ENCODE peak calls at places on chromosomes 6 and 20, in eight cellular contexts. One of them, this sample, is unnamed.

GRCh38 chr20:58603656-58604184 is 47.4 kb upstream of the STX16 start:
- DNase-seq in psoas muscle: peak
- DNase-seq in heart left ventricle: no peak
- DNase-seq in H4: no peak
- DNase-seq in fibroblast of the aortic adventitia: peak
- DNase-seq in activated CD8-positive, alpha-beta memory T cell treated with anti-CD3 and anti-CD28 coated beads for 4 hours: no peak
- DNase-seq in Ammon's horn: no peak
- DNase-seq in activated naive CD8-positive, alpha-beta T cell treated with anti-CD3 and anti-CD28 coated beads for 36 hours: no peak
- DNase-seq in this sample: peak

GRCh38 chr6:44974511-44974910 is 353.6 kb upstream of the RUNX2 start:
- DNase-seq in psoas muscle: no peak
- DNase-seq in heart left ventricle: no peak
- DNase-seq in H4: no peak
- DNase-seq in fibroblast of the aortic adventitia: no peak
- DNase-seq in activated CD8-positive, alpha-beta memory T cell treated with anti-CD3 and anti-CD28 coated beads for 4 hours: no peak
- DNase-seq in Ammon's horn: no peak
- DNase-seq in activated naive CD8-positive, alpha-beta T cell treated with anti-CD3 and anti-CD28 coated beads for 36 hours: no peak
- DNase-seq in this sample: no peak

GRCh38 chr20:3406481-3407425 is 716 bp downstream of the DNAAF9 start:
- DNase-seq in psoas muscle: peak
- DNase-seq in heart left ventricle: peak
- DNase-seq in H4: no peak
- DNase-seq in fibroblast of the aortic adventitia: peak
- DNase-seq in activated CD8-positive, alpha-beta memory T cell treated with anti-CD3 and anti-CD28 coated beads for 4 hours: no peak
- DNase-seq in Ammon's horn: peak
- DNase-seq in activated naive CD8-positive, alpha-beta T cell treated with anti-CD3 and anti-CD28 coated beads for 36 hours: no peak
- DNase-seq in this sample: no peak

GRCh38 chr6:10507715-10508114 is 13.4 kb upstream of the GCNT2 start:
- DNase-seq in psoas muscle: no peak
- DNase-seq in heart left ventricle: no peak
- DNase-seq in H4: no peak
- DNase-seq in fibroblast of the aortic adventitia: no peak
- DNase-seq in activated CD8-positive, alpha-beta memory T cell treated with anti-CD3 and anti-CD28 coated beads for 4 hours: no peak
- DNase-seq in Ammon's horn: no peak
- DNase-seq in activated naive CD8-positive, alpha-beta T cell treated with anti-CD3 and anti-CD28 coated beads for 36 hours: no peak
- DNase-seq in this sample: no peak

GRCh38 chr6:26064619-26065257 is 22.5 kb upstream of the HFE start:
- DNase-seq in psoas muscle: no peak
- DNase-seq in heart left ventricle: no peak
- DNase-seq in H4: peak
- DNase-seq in fibroblast of the aortic adventitia: peak
- DNase-seq in activated CD8-positive, alpha-beta memory T cell treated with anti-CD3 and anti-CD28 coated beads for 4 hours: no peak
- DNase-seq in Ammon's horn: peak
- DNase-seq in activated naive CD8-positive, alpha-beta T cell treated with anti-CD3 and anti-CD28 coated beads for 36 hours: peak
- DNase-seq in this sample: peak

GRCh38 chr6:27891300-27891913 is 20.8 kb downstream of the OR2B2 start:
- DNase-seq in psoas muscle: no peak
- DNase-seq in heart left ventricle: no peak
- DNase-seq in H4: no peak
- DNase-seq in fibroblast of the aortic adventitia: no peak
- DNase-seq in activated CD8-positive, alpha-beta memory T cell treated with anti-CD3 and anti-CD28 coated beads for 4 hours: no peak
- DNase-seq in Ammon's horn: no peak
- DNase-seq in activated naive CD8-positive, alpha-beta T cell treated with anti-CD3 and anti-CD28 coated beads for 36 hours: no peak
- DNase-seq in this sample: no peak

GRCh38 chr6:30556714-30556963 is 350 bp upstream of the GNL1 start:
- DNase-seq in psoas muscle: peak
- DNase-seq in heart left ventricle: peak
- DNase-seq in H4: peak
- DNase-seq in fibroblast of the aortic adventitia: no peak
- DNase-seq in activated CD8-positive, alpha-beta memory T cell treated with anti-CD3 and anti-CD28 coated beads for 4 hours: peak
- DNase-seq in Ammon's horn: peak
- DNase-seq in activated naive CD8-positive, alpha-beta T cell treated with anti-CD3 and anti-CD28 coated beads for 36 hours: peak
- DNase-seq in this sample: no peak

GRCh38 chr6:51568771-51569170 is 518.6 kb downstream of the PKHD1 start:
- DNase-seq in psoas muscle: no peak
- DNase-seq in heart left ventricle: no peak
- DNase-seq in H4: peak
- DNase-seq in fibroblast of the aortic adventitia: no peak
- DNase-seq in activated CD8-positive, alpha-beta memory T cell treated with anti-CD3 and anti-CD28 coated beads for 4 hours: no peak
- DNase-seq in Ammon's horn: no peak
- DNase-seq in activated naive CD8-positive, alpha-beta T cell treated with anti-CD3 and anti-CD28 coated beads for 36 hours: no peak
- DNase-seq in this sample: no peak

GRCh38 chr6:90336591-90336990 is 39.9 kb upstream of the BACH2 start:
- DNase-seq in psoas muscle: no peak
- DNase-seq in heart left ventricle: no peak
- DNase-seq in H4: no peak
- DNase-seq in fibroblast of the aortic adventitia: no peak
- DNase-seq in activated CD8-positive, alpha-beta memory T cell treated with anti-CD3 and anti-CD28 coated beads for 4 hours: no peak
- DNase-seq in Ammon's horn: no peak
- DNase-seq in activated naive CD8-positive, alpha-beta T cell treated with anti-CD3 and anti-CD28 coated beads for 36 hours: no peak
- DNase-seq in this sample: no peak

GRCh38 chr20:11807070-11807741 is 110.5 kb upstream of the BTBD3 start:
- DNase-seq in psoas muscle: no peak
- DNase-seq in heart left ventricle: no peak
- DNase-seq in H4: peak
- DNase-seq in fibroblast of the aortic adventitia: peak
- DNase-seq in activated CD8-positive, alpha-beta memory T cell treated with anti-CD3 and anti-CD28 coated beads for 4 hours: no peak
- DNase-seq in Ammon's horn: no peak
- DNase-seq in activated naive CD8-positive, alpha-beta T cell treated with anti-CD3 and anti-CD28 coated beads for 36 hours: no peak
- DNase-seq in this sample: peak

GRCh38 chr6:168413018-168413720 is 27.8 kb upstream of the SMOC2 start:
- DNase-seq in psoas muscle: no peak
- DNase-seq in heart left ventricle: no peak
- DNase-seq in H4: no peak
- DNase-seq in fibroblast of the aortic adventitia: no peak
- DNase-seq in activated CD8-positive, alpha-beta memory T cell treated with anti-CD3 and anti-CD28 coated beads for 4 hours: no peak
- DNase-seq in Ammon's horn: no peak
- DNase-seq in activated naive CD8-positive, alpha-beta T cell treated with anti-CD3 and anti-CD28 coated beads for 36 hours: no peak
- DNase-seq in this sample: no peak

GRCh38 chr6:18154507-18155272 is at the start of gene TPMT:
- DNase-seq in psoas muscle: no peak
- DNase-seq in heart left ventricle: no peak
- DNase-seq in H4: no peak
- DNase-seq in fibroblast of the aortic adventitia: no peak
- DNase-seq in activated CD8-positive, alpha-beta memory T cell treated with anti-CD3 and anti-CD28 coated beads for 4 hours: no peak
- DNase-seq in Ammon's horn: no peak
- DNase-seq in activated naive CD8-positive, alpha-beta T cell treated with anti-CD3 and anti-CD28 coated beads for 36 hours: no peak
- DNase-seq in this sample: no peak

GRCh38 chr6:112235956-112236355 is 18.4 kb downstream of the LAMA4 start:
- DNase-seq in psoas muscle: no peak
- DNase-seq in heart left ventricle: no peak
- DNase-seq in H4: no peak
- DNase-seq in fibroblast of the aortic adventitia: peak
- DNase-seq in activated CD8-positive, alpha-beta memory T cell treated with anti-CD3 and anti-CD28 coated beads for 4 hours: peak
- DNase-seq in Ammon's horn: no peak
- DNase-seq in activated naive CD8-positive, alpha-beta T cell treated with anti-CD3 and anti-CD28 coated beads for 36 hours: peak
- DNase-seq in this sample: peak

GRCh38 chr20:60895363-60896079 is 356.5 kb upstream of the CDH4 start:
- DNase-seq in psoas muscle: no peak
- DNase-seq in heart left ventricle: no peak
- DNase-seq in H4: no peak
- DNase-seq in fibroblast of the aortic adventitia: no peak
- DNase-seq in activated CD8-positive, alpha-beta memory T cell treated with anti-CD3 and anti-CD28 coated beads for 4 hours: no peak
- DNase-seq in Ammon's horn: no peak
- DNase-seq in activated naive CD8-positive, alpha-beta T cell treated with anti-CD3 and anti-CD28 coated beads for 36 hours: no peak
- DNase-seq in this sample: no peak

GRCh38 chr6:97176468-97176867 is 106.5 kb downstream of the MMS22L start:
- DNase-seq in psoas muscle: no peak
- DNase-seq in heart left ventricle: no peak
- DNase-seq in H4: no peak
- DNase-seq in fibroblast of the aortic adventitia: no peak
- DNase-seq in activated CD8-positive, alpha-beta memory T cell treated with anti-CD3 and anti-CD28 coated beads for 4 hours: no peak
- DNase-seq in Ammon's horn: no peak
- DNase-seq in activated naive CD8-positive, alpha-beta T cell treated with anti-CD3 and anti-CD28 coated beads for 36 hours: no peak
- DNase-seq in this sample: peak

GRCh38 chr6:138539882-138540281 is 40.6 kb upstream of the NHSL1 start:
- DNase-seq in psoas muscle: no peak
- DNase-seq in heart left ventricle: no peak
- DNase-seq in H4: no peak
- DNase-seq in fibroblast of the aortic adventitia: peak
- DNase-seq in activated CD8-positive, alpha-beta memory T cell treated with anti-CD3 and anti-CD28 coated beads for 4 hours: no peak
- DNase-seq in Ammon's horn: no peak
- DNase-seq in activated naive CD8-positive, alpha-beta T cell treated with anti-CD3 and anti-CD28 coated beads for 36 hours: no peak
- DNase-seq in this sample: no peak

GRCh38 chr6:2791124-2792050 is 26.2 kb downstream of the WRNIP1 start:
- DNase-seq in psoas muscle: peak
- DNase-seq in heart left ventricle: peak
- DNase-seq in H4: peak
- DNase-seq in fibroblast of the aortic adventitia: peak
- DNase-seq in activated CD8-positive, alpha-beta memory T cell treated with anti-CD3 and anti-CD28 coated beads for 4 hours: peak
- DNase-seq in Ammon's horn: peak
- DNase-seq in activated naive CD8-positive, alpha-beta T cell treated with anti-CD3 and anti-CD28 coated beads for 36 hours: peak
- DNase-seq in this sample: peak

GRCh38 chr20:46374383-46374782 is 32.0 kb downstream of the ELMO2 start:
- DNase-seq in psoas muscle: no peak
- DNase-seq in heart left ventricle: no peak
- DNase-seq in H4: no peak
- DNase-seq in fibroblast of the aortic adventitia: no peak
- DNase-seq in activated CD8-positive, alpha-beta memory T cell treated with anti-CD3 and anti-CD28 coated beads for 4 hours: no peak
- DNase-seq in Ammon's horn: no peak
- DNase-seq in activated naive CD8-positive, alpha-beta T cell treated with anti-CD3 and anti-CD28 coated beads for 36 hours: no peak
- DNase-seq in this sample: no peak

GRCh38 chr6:155384343-155384742 is 70.1 kb upstream of the TFB1M start:
- DNase-seq in psoas muscle: no peak
- DNase-seq in heart left ventricle: no peak
- DNase-seq in H4: no peak
- DNase-seq in fibroblast of the aortic adventitia: no peak
- DNase-seq in activated CD8-positive, alpha-beta memory T cell treated with anti-CD3 and anti-CD28 coated beads for 4 hours: no peak
- DNase-seq in Ammon's horn: no peak
- DNase-seq in activated naive CD8-positive, alpha-beta T cell treated with anti-CD3 and anti-CD28 coated beads for 36 hours: no peak
- DNase-seq in this sample: no peak

GRCh38 chr6:32854376-32855178 is 585 bp downstream of the PSMB9 start:
- DNase-seq in psoas muscle: no peak
- DNase-seq in heart left ventricle: peak
- DNase-seq in H4: peak
- DNase-seq in fibroblast of the aortic adventitia: peak
- DNase-seq in activated CD8-positive, alpha-beta memory T cell treated with anti-CD3 and anti-CD28 coated beads for 4 hours: peak
- DNase-seq in Ammon's horn: no peak
- DNase-seq in activated naive CD8-positive, alpha-beta T cell treated with anti-CD3 and anti-CD28 coated beads for 36 hours: peak
- DNase-seq in this sample: no peak

GRCh38 chr20:14604143-14604542 is 266.7 kb upstream of the FLRT3 start:
- DNase-seq in psoas muscle: no peak
- DNase-seq in heart left ventricle: no peak
- DNase-seq in H4: no peak
- DNase-seq in fibroblast of the aortic adventitia: no peak
- DNase-seq in activated CD8-positive, alpha-beta memory T cell treated with anti-CD3 and anti-CD28 coated beads for 4 hours: no peak
- DNase-seq in Ammon's horn: no peak
- DNase-seq in activated naive CD8-positive, alpha-beta T cell treated with anti-CD3 and anti-CD28 coated beads for 36 hours: no peak
- DNase-seq in this sample: no peak

GRCh38 chr6:132401120-132401940 is at the start of gene MOXD1:
- DNase-seq in psoas muscle: peak
- DNase-seq in heart left ventricle: peak
- DNase-seq in H4: no peak
- DNase-seq in fibroblast of the aortic adventitia: no peak
- DNase-seq in activated CD8-positive, alpha-beta memory T cell treated with anti-CD3 and anti-CD28 coated beads for 4 hours: no peak
- DNase-seq in Ammon's horn: peak
- DNase-seq in activated naive CD8-positive, alpha-beta T cell treated with anti-CD3 and anti-CD28 coated beads for 36 hours: peak
- DNase-seq in this sample: no peak

GRCh38 chr6:42140756-42141602 is 1.4 kb downstream of the C6orf132 start:
- DNase-seq in psoas muscle: no peak
- DNase-seq in heart left ventricle: no peak
- DNase-seq in H4: no peak
- DNase-seq in fibroblast of the aortic adventitia: no peak
- DNase-seq in activated CD8-positive, alpha-beta memory T cell treated with anti-CD3 and anti-CD28 coated beads for 4 hours: no peak
- DNase-seq in Ammon's horn: no peak
- DNase-seq in activated naive CD8-positive, alpha-beta T cell treated with anti-CD3 and anti-CD28 coated beads for 36 hours: no peak
- DNase-seq in this sample: no peak

GRCh38 chr6:114108119-114109002 is 137.4 kb upstream of the HDAC2 start:
- DNase-seq in psoas muscle: peak
- DNase-seq in heart left ventricle: peak
- DNase-seq in H4: peak
- DNase-seq in fibroblast of the aortic adventitia: peak
- DNase-seq in activated CD8-positive, alpha-beta memory T cell treated with anti-CD3 and anti-CD28 coated beads for 4 hours: no peak
- DNase-seq in Ammon's horn: peak
- DNase-seq in activated naive CD8-positive, alpha-beta T cell treated with anti-CD3 and anti-CD28 coated beads for 36 hours: peak
- DNase-seq in this sample: peak

GRCh38 chr6:146968041-146968760 is 236.0 kb upstream of the STXBP5 start:
- DNase-seq in psoas muscle: no peak
- DNase-seq in heart left ventricle: no peak
- DNase-seq in H4: peak
- DNase-seq in fibroblast of the aortic adventitia: peak
- DNase-seq in activated CD8-positive, alpha-beta memory T cell treated with anti-CD3 and anti-CD28 coated beads for 4 hours: no peak
- DNase-seq in Ammon's horn: peak
- DNase-seq in activated naive CD8-positive, alpha-beta T cell treated with anti-CD3 and anti-CD28 coated beads for 36 hours: no peak
- DNase-seq in this sample: peak

GRCh38 chr20:58997141-58997770 is 9.8 kb downstream of the CTSZ start:
- DNase-seq in psoas muscle: peak
- DNase-seq in heart left ventricle: no peak
- DNase-seq in H4: no peak
- DNase-seq in fibroblast of the aortic adventitia: no peak
- DNase-seq in activated CD8-positive, alpha-beta memory T cell treated with anti-CD3 and anti-CD28 coated beads for 4 hours: no peak
- DNase-seq in Ammon's horn: no peak
- DNase-seq in activated naive CD8-positive, alpha-beta T cell treated with anti-CD3 and anti-CD28 coated beads for 36 hours: no peak
- DNase-seq in this sample: no peak

GRCh38 chr20:9485614-9486325 is 28.6 kb upstream of the LAMP5 start:
- DNase-seq in psoas muscle: no peak
- DNase-seq in heart left ventricle: no peak
- DNase-seq in H4: no peak
- DNase-seq in fibroblast of the aortic adventitia: no peak
- DNase-seq in activated CD8-positive, alpha-beta memory T cell treated with anti-CD3 and anti-CD28 coated beads for 4 hours: no peak
- DNase-seq in Ammon's horn: no peak
- DNase-seq in activated naive CD8-positive, alpha-beta T cell treated with anti-CD3 and anti-CD28 coated beads for 36 hours: no peak
- DNase-seq in this sample: no peak

GRCh38 chr6:122619309-122619708 is 9.1 kb downstream of the PKIB start:
- DNase-seq in psoas muscle: no peak
- DNase-seq in heart left ventricle: no peak
- DNase-seq in H4: no peak
- DNase-seq in fibroblast of the aortic adventitia: no peak
- DNase-seq in activated CD8-positive, alpha-beta memory T cell treated with anti-CD3 and anti-CD28 coated beads for 4 hours: no peak
- DNase-seq in Ammon's horn: no peak
- DNase-seq in activated naive CD8-positive, alpha-beta T cell treated with anti-CD3 and anti-CD28 coated beads for 36 hours: no peak
- DNase-seq in this sample: no peak

GRCh38 chr6:37607949-37608348 is 89.7 kb downstream of the MDGA1 start:
- DNase-seq in psoas muscle: no peak
- DNase-seq in heart left ventricle: no peak
- DNase-seq in H4: peak
- DNase-seq in fibroblast of the aortic adventitia: peak
- DNase-seq in activated CD8-positive, alpha-beta memory T cell treated with anti-CD3 and anti-CD28 coated beads for 4 hours: no peak
- DNase-seq in Ammon's horn: no peak
- DNase-seq in activated naive CD8-positive, alpha-beta T cell treated with anti-CD3 and anti-CD28 coated beads for 36 hours: no peak
- DNase-seq in this sample: peak

GRCh38 chr6:11236351-11236750 is 3.9 kb upstream of the NEDD9 start:
- DNase-seq in psoas muscle: no peak
- DNase-seq in heart left ventricle: no peak
- DNase-seq in H4: no peak
- DNase-seq in fibroblast of the aortic adventitia: no peak
- DNase-seq in activated CD8-positive, alpha-beta memory T cell treated with anti-CD3 and anti-CD28 coated beads for 4 hours: no peak
- DNase-seq in Ammon's horn: no peak
- DNase-seq in activated naive CD8-positive, alpha-beta T cell treated with anti-CD3 and anti-CD28 coated beads for 36 hours: peak
- DNase-seq in this sample: no peak

GRCh38 chr6:30612687-30613248 is 4.3 kb downstream of the PPP1R10 start:
- DNase-seq in psoas muscle: no peak
- DNase-seq in heart left ventricle: no peak
- DNase-seq in H4: no peak
- DNase-seq in fibroblast of the aortic adventitia: peak
- DNase-seq in activated CD8-positive, alpha-beta memory T cell treated with anti-CD3 and anti-CD28 coated beads for 4 hours: no peak
- DNase-seq in Ammon's horn: no peak
- DNase-seq in activated naive CD8-positive, alpha-beta T cell treated with anti-CD3 and anti-CD28 coated beads for 36 hours: no peak
- DNase-seq in this sample: peak

GRCh38 chr6:24768361-24768760 is 6.4 kb upstream of the GMNN start:
- DNase-seq in psoas muscle: no peak
- DNase-seq in heart left ventricle: no peak
- DNase-seq in H4: peak
- DNase-seq in fibroblast of the aortic adventitia: no peak
- DNase-seq in activated CD8-positive, alpha-beta memory T cell treated with anti-CD3 and anti-CD28 coated beads for 4 hours: no peak
- DNase-seq in Ammon's horn: no peak
- DNase-seq in activated naive CD8-positive, alpha-beta T cell treated with anti-CD3 and anti-CD28 coated beads for 36 hours: no peak
- DNase-seq in this sample: no peak

GRCh38 chr20:63319164-63320040 is 26.4 kb downstream of the COL20A1 start:
- DNase-seq in psoas muscle: peak
- DNase-seq in heart left ventricle: no peak
- DNase-seq in H4: no peak
- DNase-seq in fibroblast of the aortic adventitia: no peak
- DNase-seq in activated CD8-positive, alpha-beta memory T cell treated with anti-CD3 and anti-CD28 coated beads for 4 hours: no peak
- DNase-seq in Ammon's horn: no peak
- DNase-seq in activated naive CD8-positive, alpha-beta T cell treated with anti-CD3 and anti-CD28 coated beads for 36 hours: no peak
- DNase-seq in this sample: no peak

GRCh38 chr6:160437153-160437552 is 89.0 kb downstream of the SLC22A3 start:
- DNase-seq in psoas muscle: no peak
- DNase-seq in heart left ventricle: no peak
- DNase-seq in H4: no peak
- DNase-seq in fibroblast of the aortic adventitia: no peak
- DNase-seq in activated CD8-positive, alpha-beta memory T cell treated with anti-CD3 and anti-CD28 coated beads for 4 hours: no peak
- DNase-seq in Ammon's horn: no peak
- DNase-seq in activated naive CD8-positive, alpha-beta T cell treated with anti-CD3 and anti-CD28 coated beads for 36 hours: no peak
- DNase-seq in this sample: no peak